ENCODE peak calls at places on chromosomes 12 and 14, in five cellular contexts. X is activated CD4-positive, alpha-beta T cell treated with anti-CD3 and anti-CD28 coated beads for 1 hour; H is body of pancreas; N is NCI-H1092; S is NAMALWA. K is an unnamed sample.

GRCh38 chr12:14664434-14665023 is 31.9 kb downstream of the GUCY2C start:
- DNase-seq in N (peak), X (no peak), H (peak), S (peak), K (no peak)

GRCh38 chr14:53384536-53384935 is 231.4 kb upstream of the DDHD1 start:
- DNase-seq in N (no peak), X (no peak), S (no peak), H (no peak), K (no peak)

GRCh38 chr12:67663121-67663520 is 14.6 kb downstream of the DYRK2 start:
- DNase-seq in X (no peak), H (no peak), S (no peak), N (no peak), K (no peak)

GRCh38 chr14:21991130-21991529 is 317.5 kb upstream of the OR4E1 start:
- DNase-seq in X (no peak), H (no peak), N (no peak), S (no peak), K (no peak)

GRCh38 chr14:56579345-56580316 is at the start of gene TMEM260:
- DNase-seq in S (peak), H (peak), X (peak), N (peak), K (peak)

GRCh38 chr14:45678163-45678562 is 425.2 kb upstream of the MIS18BP1 start:
- DNase-seq in S (no peak), X (no peak), N (no peak), H (no peak), K (no peak)

GRCh38 chr12:94211011-94211410 is 62.6 kb downstream of the PLXNC1 start:
- DNase-seq in X (no peak), S (no peak), H (no peak), N (no peak), K (no peak)

GRCh38 chr12:55727643-55728184 is 1.1 kb downstream of the CD63 start:
- DNase-seq in X (no peak), S (no peak), H (peak), N (no peak), K (no peak)

GRCh38 chr12:10214131-10214876 is 1.6 kb downstream of the GABARAPL1 start:
- DNase-seq in X (no peak), N (no peak), H (no peak), S (no peak), K (no peak)

GRCh38 chr12:33830070-33830469 is 192.2 kb upstream of the ALG10 start:
- DNase-seq in S (no peak), X (no peak), N (no peak), H (no peak), K (no peak)

GRCh38 chr14:50230601-50231474 is 540 bp downstream of the SOS2 start:
- DNase-seq in X (no peak), N (peak), S (peak), H (peak), K (no peak)

GRCh38 chr12:131783915-131784541 is 44.2 kb upstream of the MMP17 start:
- DNase-seq in H (no peak), S (no peak), N (no peak), X (no peak), K (no peak)

GRCh38 chr12:76670776-76671175 is 93.1 kb upstream of the ZDHHC17 start:
- DNase-seq in H (no peak), S (no peak), N (no peak), X (no peak), K (peak)

GRCh38 chr12:111753144-111753881 is 13.4 kb upstream of the ALDH2 start:
- DNase-seq in X (no peak), H (peak), N (no peak), S (no peak), K (no peak)

GRCh38 chr14:57221931-57222330 is 46.8 kb downstream of the EXOC5 start:
- DNase-seq in N (no peak), X (no peak), S (no peak), H (no peak), K (no peak)

GRCh38 chr12:62435337-62436163 is 31.1 kb upstream of the MON2 start:
- DNase-seq in S (peak), H (peak), N (peak), X (peak), K (peak)

GRCh38 chr14:104230946-104231345 is 92.6 kb downstream of the KIF26A start:
- DNase-seq in H (no peak), X (no peak), N (no peak), S (no peak), K (no peak)

GRCh38 chr14:61466249-61466904 is 145.0 kb downstream of the PRKCH start:
- DNase-seq in H (no peak), S (no peak), N (no peak), X (no peak), K (peak)

GRCh38 chr12:24960222-24960855 is 11.4 kb upstream of the BCAT1 start:
- DNase-seq in S (peak), X (no peak), N (no peak), H (peak), K (no peak)

K was measured in kidney epithelial cell.